ENCODE peak calls at places on chromosome 7, in nine cellular contexts. N is stimulated activated CD4-positive, alpha-beta T cell treated with anti-CD3 and anti-CD28 coated beads, Interleukin-1b, Interleukin-23, amount 100 ng/mL, for 4 hours; F is colonic mucosa; J is tibial nerve; A is ELF-1; K is ELR; Z is astrocyte; E is MM.1S; L is HuH-7. P is an unnamed sample.

GRCh38 chr7:4861673-4862072 is at the start of gene PAPOLB:
- DNase-seq in K (no peak), J (no peak), A (peak), E (no peak), L (no peak), F (no peak), N (no peak), Z (no peak), P (no peak)

GRCh38 chr7:113142385-113143119 is 24.2 kb upstream of the SMIM30 start:
- DNase-seq in J (no peak), A (no peak), F (no peak), L (no peak), K (no peak), Z (no peak), N (no peak), E (peak), P (no peak)

GRCh38 chr7:13948019-13948781 is 41.3 kb downstream of the ETV1 start:
- DNase-seq in N (no peak), Z (peak), A (no peak), K (no peak), J (no peak), E (no peak), F (no peak), L (no peak), P (peak)

GRCh38 chr7:98571986-98572385 is 45.1 kb upstream of the NPTX2 start:
- DNase-seq in K (no peak), J (no peak), A (no peak), F (no peak), E (no peak), L (no peak), Z (no peak), N (no peak), P (no peak)

GRCh38 chr7:39741942-39742623 is 118.7 kb downstream of the RALA start:
- DNase-seq in J (no peak), E (peak), L (peak), A (peak), K (peak), F (peak), Z (peak), N (peak), P (peak)

GRCh38 chr7:27965650-27966049 is 214.9 kb downstream of the JAZF1 start:
- DNase-seq in L (no peak), F (no peak), Z (no peak), E (no peak), N (no peak), A (no peak), J (no peak), K (no peak), P (no peak)

GRCh38 chr7:125090596-125090995 is 161.0 kb upstream of the POT1 start:
- DNase-seq in E (no peak), N (no peak), K (peak), Z (no peak), J (no peak), L (no peak), A (no peak), F (no peak), P (no peak)

GRCh38 chr7:56287429-56288138 is 171.4 kb upstream of the NUPR2 start:
- DNase-seq in L (no peak), J (no peak), K (no peak), E (no peak), F (no peak), N (no peak), Z (no peak), A (peak), P (no peak)

GRCh38 chr7:138943061-138943460 is 38.1 kb downstream of the KIAA1549 start:
- DNase-seq in A (no peak), E (no peak), J (no peak), L (no peak), F (no peak), K (no peak), N (no peak), Z (no peak), P (no peak)

GRCh38 chr7:28161319-28161718 is 19.3 kb downstream of the JAZF1 start:
- DNase-seq in E (no peak), Z (no peak), J (no peak), K (no peak), N (no peak), A (no peak), F (no peak), L (no peak), P (no peak)

GRCh38 chr7:31948041-31948440 is 122.2 kb downstream of the PDE1C start:
- DNase-seq in Z (peak), E (no peak), J (no peak), A (no peak), F (no peak), L (peak), K (peak), N (no peak), P (no peak)